ENCODE peak calls at places on chromosomes 6 and 20, in five cellular contexts. W is AG04450, H is H9, T is mucosa of gallbladder, L is H54. A is an unnamed sample.

GRCh38 chr6:37314803-37315515 is 38.8 kb upstream of the RNF8 start:
- DNase-seq in T (no peak), L (no peak), H (peak; percentile 71), W (no peak), A (no peak)

GRCh38 chr6:15588966-15589634 is 73.7 kb downstream of the DTNBP1 start:
- DNase-seq in W (peak; percentile 43), L (peak; percentile 42), T (no peak), H (no peak), A (no peak)

GRCh38 chr6:106256201-106256968 is 69.2 kb downstream of the ATG5 start:
- DNase-seq in W (no peak), T (no peak), H (no peak), L (no peak), A (no peak)

GRCh38 chr6:46888031-46888430 is 33.7 kb downstream of the ADGRF5 start:
- DNase-seq in L (no peak), W (no peak), T (no peak), H (no peak), A (no peak)

GRCh38 chr6:6915813-6916547 is 191.8 kb upstream of the RREB1 start:
- DNase-seq in L (no peak), H (no peak), W (no peak), T (peak; percentile 55), A (no peak)

GRCh38 chr20:11454966-11455799 is 462.5 kb upstream of the BTBD3 start:
- DNase-seq in H (no peak), T (no peak), L (peak; percentile 15), W (no peak), A (no peak)

GRCh38 chr6:110415297-110415916 is at the start of gene DDO:
- DNase-seq in W (no peak), L (peak; percentile 79), H (no peak), T (peak; percentile 85), A (peak; percentile 64)

GRCh38 chr20:44997668-44998067 is 31.4 kb downstream of the STK4 start:
- DNase-seq in T (no peak), L (no peak), H (no peak), W (no peak), A (no peak)

GRCh38 chr6:6587696-6588063 is 840 bp upstream of the LY86 start:
- DNase-seq in T (no peak), L (no peak), W (no peak), H (no peak), A (no peak)

GRCh38 chr6:153003294-153003645 is 761 bp upstream of the MTRF1L start:
- DNase-seq in L (no peak), W (no peak), T (no peak), H (no peak), A (no peak)

GRCh38 chr6:64012351-64013060 is 376.9 kb downstream of the PHF3 start:
- DNase-seq in H (peak; percentile 49), T (peak; percentile 21), W (peak; percentile 55), L (no peak), A (no peak)

GRCh38 chr6:129251669-129252376 is 368.9 kb downstream of the LAMA2 start:
- DNase-seq in L (peak; percentile 1), T (peak; percentile 56), H (peak; percentile 56), W (peak; percentile 32), A (no peak)

GRCh38 chr6:90413867-90414266 is 117.2 kb upstream of the BACH2 start:
- DNase-seq in L (no peak), H (peak; percentile 68), W (no peak), T (peak; percentile 46), A (no peak)

GRCh38 chr20:44215125-44215524 is 4.6 kb upstream of the OSER1 start:
- DNase-seq in H (peak; percentile 78), L (no peak), W (peak; percentile 37), T (peak; percentile 64), A (peak; percentile 78)

GRCh38 chr6:134434019-134434949 is 116.4 kb upstream of the SGK1 start:
- DNase-seq in T (no peak), W (no peak), H (no peak), L (no peak), A (no peak)

GRCh38 chr6:128605961-128606360 is 85.6 kb upstream of the PTPRK start:
- DNase-seq in T (no peak), W (no peak), L (no peak), H (no peak), A (no peak)